ENCODE peak calls at places on chromosomes 1 and 21, in seven cellular contexts. O is CD8-positive, alpha-beta T cell; T is esophagus mucosa; L is pancreas; I is activated T-helper 17 cell treated with anti-CD3 and anti-CD28 coated beads, Interleukin-2, amount 50 U/mL, for 72 hours; S is naive thymus-derived CD4-positive, alpha-beta T cell; B is sciatic nerve. C is an unnamed sample.

GRCh38 chr1:232744847-232745246 is 60.4 kb upstream of the MAP10 start:
- ATAC-seq in O (no peak), T (no peak), L (no peak), I (no peak), S (no peak), B (no peak), C (no peak)

GRCh38 chr1:26910343-26911160 is 3.2 kb downstream of the NR0B2 start:
- ATAC-seq in O (no peak), T (no peak), L (no peak), I (no peak), S (no peak), B (no peak), C (no peak)

GRCh38 chr1:27891196-27891889 is 19.0 kb downstream of the THEMIS2 start:
- ATAC-seq in O (peak), T (no peak), L (peak), I (peak), S (peak), B (peak), C (peak)

GRCh38 chr1:230291731-230292620 is 134.2 kb downstream of the PGBD5 start:
- ATAC-seq in O (peak), T (peak), L (no peak), I (no peak), S (peak), B (peak), C (no peak)

GRCh38 chr1:51488372-51489050 is 30.6 kb downstream of the EPS15 start:
- ATAC-seq in O (no peak), T (peak), L (peak), I (no peak), S (no peak), B (no peak), C (no peak)

GRCh38 chr1:211566431-211567025 is 12.4 kb downstream of the SLC30A1 start:
- ATAC-seq in O (no peak), T (no peak), L (no peak), I (peak), S (no peak), B (no peak), C (peak)

GRCh38 chr1:3868464-3869006 is 11.3 kb downstream of the DFFB start:
- ATAC-seq in O (no peak), T (peak), L (no peak), I (no peak), S (peak), B (peak), C (no peak)

GRCh38 chr1:232218955-232219865 is 410.7 kb downstream of the SIPA1L2 start:
- ATAC-seq in O (no peak), T (peak), L (no peak), I (no peak), S (peak), B (no peak), C (no peak)

GRCh38 chr1:236864996-236865877 is 70.1 kb downstream of the MTR start:
- ATAC-seq in O (no peak), T (no peak), L (peak), I (no peak), S (no peak), B (no peak), C (no peak)

GRCh38 chr1:171506525-171507304 is 21.4 kb downstream of the PRRC2C start:
- ATAC-seq in O (no peak), T (no peak), L (no peak), I (no peak), S (peak), B (no peak), C (no peak)

GRCh38 chr21:31490471-31490870 is 146.4 kb upstream of the TIAM1 start:
- ATAC-seq in O (no peak), T (no peak), L (no peak), I (peak), S (no peak), B (no peak), C (peak)

GRCh38 chr1:110148961-110149360 is 1.3 kb upstream of the SLC6A17 start:
- ATAC-seq in O (no peak), T (no peak), L (no peak), I (no peak), S (no peak), B (no peak), C (no peak)

GRCh38 chr1:190353538-190354101 is 124.0 kb downstream of the BRINP3 start:
- ATAC-seq in O (no peak), T (no peak), L (no peak), I (no peak), S (no peak), B (no peak), C (no peak)

GRCh38 chr1:200369706-200370105 is 40.1 kb downstream of the ZNF281 start:
- ATAC-seq in O (no peak), T (no peak), L (no peak), I (no peak), S (no peak), B (no peak), C (no peak)

GRCh38 chr21:42837421-42838211 is 41.7 kb downstream of the WDR4 start:
- ATAC-seq in O (no peak), T (no peak), L (no peak), I (no peak), S (no peak), B (no peak), C (no peak)

GRCh38 chr1:47578026-47578861 is 140.4 kb downstream of the FOXD2 start:
- ATAC-seq in O (no peak), T (no peak), L (peak), I (no peak), S (no peak), B (peak), C (no peak)

GRCh38 chr1:212233321-212233720 is 51.9 kb upstream of the PPP2R5A start:
- ATAC-seq in O (no peak), T (no peak), L (no peak), I (no peak), S (no peak), B (no peak), C (no peak)

GRCh38 chr1:156119503-156120209 is 5.1 kb downstream of the LMNA start:
- ATAC-seq in O (peak), T (peak), L (no peak), I (no peak), S (peak), B (no peak), C (no peak)

GRCh38 chr1:90561384-90561783 is 155.7 kb downstream of the BARHL2 start:
- ATAC-seq in O (no peak), T (no peak), L (no peak), I (no peak), S (no peak), B (no peak), C (no peak)

GRCh38 chr21:32728455-32729237 is 833 bp upstream of the SYNJ1 start:
- ATAC-seq in O (no peak), T (no peak), L (no peak), I (no peak), S (no peak), B (no peak), C (no peak)

GRCh38 chr1:107547363-107548155 is 406.7 kb downstream of the NTNG1 start:
- ATAC-seq in O (no peak), T (peak), L (no peak), I (no peak), S (no peak), B (no peak), C (no peak)

GRCh38 chr1:169330927-169331326 is 36.7 kb downstream of the NME7 start:
- ATAC-seq in O (no peak), T (no peak), L (no peak), I (no peak), S (no peak), B (no peak), C (no peak)

GRCh38 chr1:216183007-216183406 is 240.2 kb downstream of the USH2A start:
- ATAC-seq in O (no peak), T (no peak), L (no peak), I (no peak), S (no peak), B (no peak), C (no peak)

GRCh38 chr1:201585099-201585498 is 46.2 kb downstream of the NAV1 start:
- ATAC-seq in O (no peak), T (no peak), L (peak), I (no peak), S (peak), B (no peak), C (no peak)

GRCh38 chr21:44392916-44393315 is 39.5 kb downstream of the TRPM2 start:
- ATAC-seq in O (no peak), T (peak), L (no peak), I (no peak), S (no peak), B (no peak), C (no peak)

GRCh38 chr1:186957339-186957738 is 128.6 kb downstream of the PLA2G4A start:
- ATAC-seq in O (no peak), T (no peak), L (peak), I (no peak), S (no peak), B (peak), C (no peak)

GRCh38 chr1:160708821-160709220 is 2.8 kb downstream of the CD48 start:
- ATAC-seq in O (peak), T (no peak), L (no peak), I (peak), S (no peak), B (no peak), C (peak)

GRCh38 chr1:47388548-47389238 is 27.4 kb upstream of the FOXE3 start:
- ATAC-seq in O (no peak), T (peak), L (peak), I (peak), S (peak), B (peak), C (peak)

GRCh38 chr21:15063821-15064575 is 802 bp downstream of the NRIP1 start:
- ATAC-seq in O (no peak), T (peak), L (peak), I (peak), S (no peak), B (peak), C (no peak)

GRCh38 chr1:10803971-10804820 is 7.8 kb upstream of the CASZ1 start:
- ATAC-seq in O (peak), T (peak), L (peak), I (no peak), S (no peak), B (no peak), C (no peak)

GRCh38 chr1:223224465-223224864 is 81.4 kb upstream of the TLR5 start:
- ATAC-seq in O (no peak), T (no peak), L (no peak), I (no peak), S (no peak), B (no peak), C (no peak)